ENCODE peak calls at places on chromosomes 5 and 9, in eight cellular contexts. One of them, this sample, is unnamed.

GRCh38 chr5:174945853-174946252 is 221.5 kb downstream of the MSX2 start:
- DNase-seq in left ventricle myocardium inferior: no peak
- DNase-seq in transverse colon: no peak
- DNase-seq in PC-3: no peak
- DNase-seq in B cell: no peak
- DNase-seq in fibroblast of mammary gland: no peak
- DNase-seq in left lung: no peak
- DNase-seq in CD4-positive, alpha-beta T cell: no peak
- DNase-seq in this sample: no peak

GRCh38 chr5:6465831-6466790 is 17.5 kb downstream of the UBE2QL1 start:
- DNase-seq in left ventricle myocardium inferior: no peak
- DNase-seq in transverse colon: no peak
- DNase-seq in PC-3: no peak
- DNase-seq in B cell: no peak
- DNase-seq in fibroblast of mammary gland: no peak
- DNase-seq in left lung: no peak
- DNase-seq in CD4-positive, alpha-beta T cell: no peak
- DNase-seq in this sample: no peak

GRCh38 chr5:179188636-179189035 is 128.5 kb downstream of the ZNF354C start:
- DNase-seq in left ventricle myocardium inferior: no peak
- DNase-seq in transverse colon: no peak
- DNase-seq in PC-3: no peak
- DNase-seq in B cell: no peak
- DNase-seq in fibroblast of mammary gland: no peak
- DNase-seq in left lung: no peak
- DNase-seq in CD4-positive, alpha-beta T cell: no peak
- DNase-seq in this sample: no peak

GRCh38 chr9:136544549-136545064 is 1.2 kb downstream of the NOTCH1 start:
- DNase-seq in left ventricle myocardium inferior: peak; percentile 78
- DNase-seq in transverse colon: peak; percentile 81
- DNase-seq in PC-3: peak; percentile 44
- DNase-seq in B cell: peak; percentile 52
- DNase-seq in fibroblast of mammary gland: peak; percentile 15
- DNase-seq in left lung: peak; percentile 78
- DNase-seq in CD4-positive, alpha-beta T cell: peak; percentile 64
- DNase-seq in this sample: no peak

GRCh38 chr9:92122061-92122460 is 6.8 kb upstream of the SPTLC1 start:
- DNase-seq in left ventricle myocardium inferior: no peak
- DNase-seq in transverse colon: no peak
- DNase-seq in PC-3: no peak
- DNase-seq in B cell: no peak
- DNase-seq in fibroblast of mammary gland: no peak
- DNase-seq in left lung: no peak
- DNase-seq in CD4-positive, alpha-beta T cell: no peak
- DNase-seq in this sample: no peak

GRCh38 chr9:75161116-75161857 is 73.0 kb downstream of the OSTF1 start:
- DNase-seq in left ventricle myocardium inferior: no peak
- DNase-seq in transverse colon: no peak
- DNase-seq in PC-3: no peak
- DNase-seq in B cell: no peak
- DNase-seq in fibroblast of mammary gland: no peak
- DNase-seq in left lung: no peak
- DNase-seq in CD4-positive, alpha-beta T cell: no peak
- DNase-seq in this sample: no peak

GRCh38 chr9:86487222-86487841 is 133.1 kb upstream of the TUT7 start:
- DNase-seq in left ventricle myocardium inferior: no peak
- DNase-seq in transverse colon: no peak
- DNase-seq in PC-3: peak; percentile 44
- DNase-seq in B cell: no peak
- DNase-seq in fibroblast of mammary gland: peak; percentile 80
- DNase-seq in left lung: no peak
- DNase-seq in CD4-positive, alpha-beta T cell: no peak
- DNase-seq in this sample: peak; percentile 4

GRCh38 chr9:9942764-9943424 is 669.9 kb downstream of the PTPRD start:
- DNase-seq in left ventricle myocardium inferior: peak; percentile 41
- DNase-seq in transverse colon: peak; percentile 50
- DNase-seq in PC-3: peak; percentile 65
- DNase-seq in B cell: peak; percentile 48
- DNase-seq in fibroblast of mammary gland: peak; percentile 51
- DNase-seq in left lung: peak; percentile 33
- DNase-seq in CD4-positive, alpha-beta T cell: peak; percentile 43
- DNase-seq in this sample: peak; percentile 42

GRCh38 chr5:132747693-132748440 is 641 bp downstream of the CCNI2 start:
- DNase-seq in left ventricle myocardium inferior: no peak
- DNase-seq in transverse colon: peak; percentile 50
- DNase-seq in PC-3: no peak
- DNase-seq in B cell: no peak
- DNase-seq in fibroblast of mammary gland: no peak
- DNase-seq in left lung: no peak
- DNase-seq in CD4-positive, alpha-beta T cell: peak; percentile 58
- DNase-seq in this sample: no peak

GRCh38 chr5:68389618-68390017 is 174.1 kb downstream of the PIK3R1 start:
- DNase-seq in left ventricle myocardium inferior: no peak
- DNase-seq in transverse colon: no peak
- DNase-seq in PC-3: no peak
- DNase-seq in B cell: no peak
- DNase-seq in fibroblast of mammary gland: no peak
- DNase-seq in left lung: no peak
- DNase-seq in CD4-positive, alpha-beta T cell: no peak
- DNase-seq in this sample: no peak

GRCh38 chr5:107796797-107797196 is 126.1 kb upstream of the EFNA5 start:
- DNase-seq in left ventricle myocardium inferior: no peak
- DNase-seq in transverse colon: no peak
- DNase-seq in PC-3: peak; percentile 38
- DNase-seq in B cell: no peak
- DNase-seq in fibroblast of mammary gland: no peak
- DNase-seq in left lung: no peak
- DNase-seq in CD4-positive, alpha-beta T cell: no peak
- DNase-seq in this sample: no peak

GRCh38 chr5:155389498-155389897 is 375.9 kb downstream of the KIF4B start:
- DNase-seq in left ventricle myocardium inferior: no peak
- DNase-seq in transverse colon: no peak
- DNase-seq in PC-3: no peak
- DNase-seq in B cell: no peak
- DNase-seq in fibroblast of mammary gland: no peak
- DNase-seq in left lung: no peak
- DNase-seq in CD4-positive, alpha-beta T cell: no peak
- DNase-seq in this sample: no peak

GRCh38 chr5:162699361-162699760 is 631.8 kb downstream of the GABRG2 start:
- DNase-seq in left ventricle myocardium inferior: no peak
- DNase-seq in transverse colon: no peak
- DNase-seq in PC-3: peak; percentile 20
- DNase-seq in B cell: no peak
- DNase-seq in fibroblast of mammary gland: no peak
- DNase-seq in left lung: no peak
- DNase-seq in CD4-positive, alpha-beta T cell: no peak
- DNase-seq in this sample: no peak
- TF ChIP-seq CTCF in left ventricle myocardium inferior: no peak
- TF ChIP-seq CTCF in transverse colon: no peak
- TF ChIP-seq CTCF in PC-3: peak; percentile 45
- TF ChIP-seq CTCF in B cell: no peak
- TF ChIP-seq CTCF in fibroblast of mammary gland: no peak
- TF ChIP-seq CTCF in left lung: no peak
- TF ChIP-seq CTCF in CD4-positive, alpha-beta T cell: no peak
- TF ChIP-seq CTCF in this sample: no peak

GRCh38 chr5:78102498-78102897 is 192.0 kb downstream of the AP3B1 start:
- DNase-seq in left ventricle myocardium inferior: no peak
- DNase-seq in transverse colon: no peak
- DNase-seq in PC-3: no peak
- DNase-seq in B cell: no peak
- DNase-seq in fibroblast of mammary gland: no peak
- DNase-seq in left lung: no peak
- DNase-seq in CD4-positive, alpha-beta T cell: no peak
- DNase-seq in this sample: no peak
- TF ChIP-seq CTCF in left ventricle myocardium inferior: no peak
- TF ChIP-seq CTCF in transverse colon: no peak
- TF ChIP-seq CTCF in PC-3: no peak
- TF ChIP-seq CTCF in B cell: no peak
- TF ChIP-seq CTCF in fibroblast of mammary gland: no peak
- TF ChIP-seq CTCF in left lung: no peak
- TF ChIP-seq CTCF in CD4-positive, alpha-beta T cell: no peak
- TF ChIP-seq CTCF in this sample: no peak

DNA sequence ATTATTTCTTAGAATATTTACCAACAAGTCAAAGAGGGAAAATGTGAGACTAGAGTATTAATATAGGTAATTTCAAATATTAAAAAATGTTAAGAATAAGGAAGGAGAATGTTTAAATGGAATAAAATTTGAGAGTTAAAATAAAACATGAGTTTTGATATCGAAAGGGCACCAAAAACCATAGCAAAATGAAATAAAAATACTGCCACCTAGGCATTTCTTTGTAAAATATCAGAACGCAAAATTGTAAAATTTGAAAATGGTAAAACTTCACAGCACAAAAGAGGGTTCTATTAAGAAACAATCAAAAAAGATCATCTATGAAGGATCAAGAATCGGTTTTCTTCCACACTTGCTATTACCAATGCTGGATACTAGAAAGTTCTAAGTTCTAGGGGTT is 418.3 kb downstream of the TAF11L14 start:
- DNase-seq in left ventricle myocardium inferior: no peak
- DNase-seq in transverse colon: no peak
- DNase-seq in PC-3: no peak
- DNase-seq in B cell: no peak
- DNase-seq in fibroblast of mammary gland: no peak
- DNase-seq in left lung: no peak
- DNase-seq in CD4-positive, alpha-beta T cell: no peak
- DNase-seq in this sample: no peak
- TF ChIP-seq CTCF in left ventricle myocardium inferior: no peak
- TF ChIP-seq CTCF in transverse colon: no peak
- TF ChIP-seq CTCF in PC-3: peak; percentile 40
- TF ChIP-seq CTCF in B cell: no peak
- TF ChIP-seq CTCF in fibroblast of mammary gland: no peak
- TF ChIP-seq CTCF in left lung: no peak
- TF ChIP-seq CTCF in CD4-positive, alpha-beta T cell: no peak
- TF ChIP-seq CTCF in this sample: no peak

GRCh38 chr5:2710910-2711309 is 40.6 kb downstream of the IRX2 start:
- DNase-seq in left ventricle myocardium inferior: no peak
- DNase-seq in transverse colon: no peak
- DNase-seq in PC-3: peak; percentile 38
- DNase-seq in B cell: no peak
- DNase-seq in fibroblast of mammary gland: peak; percentile 40
- DNase-seq in left lung: no peak
- DNase-seq in CD4-positive, alpha-beta T cell: no peak
- DNase-seq in this sample: no peak
- TF ChIP-seq CTCF in left ventricle myocardium inferior: no peak
- TF ChIP-seq CTCF in transverse colon: no peak
- TF ChIP-seq CTCF in PC-3: peak; percentile 59
- TF ChIP-seq CTCF in B cell: no peak
- TF ChIP-seq CTCF in fibroblast of mammary gland: peak; percentile 43
- TF ChIP-seq CTCF in left lung: no peak
- TF ChIP-seq CTCF in CD4-positive, alpha-beta T cell: no peak
- TF ChIP-seq CTCF in this sample: no peak

GRCh38 chr5:161530700-161531099 is 15.8 kb downstream of the GABRB2 start:
- DNase-seq in left ventricle myocardium inferior: no peak
- DNase-seq in transverse colon: no peak
- DNase-seq in PC-3: no peak
- DNase-seq in B cell: no peak
- DNase-seq in fibroblast of mammary gland: no peak
- DNase-seq in left lung: no peak
- DNase-seq in CD4-positive, alpha-beta T cell: no peak
- DNase-seq in this sample: no peak

DNA sequence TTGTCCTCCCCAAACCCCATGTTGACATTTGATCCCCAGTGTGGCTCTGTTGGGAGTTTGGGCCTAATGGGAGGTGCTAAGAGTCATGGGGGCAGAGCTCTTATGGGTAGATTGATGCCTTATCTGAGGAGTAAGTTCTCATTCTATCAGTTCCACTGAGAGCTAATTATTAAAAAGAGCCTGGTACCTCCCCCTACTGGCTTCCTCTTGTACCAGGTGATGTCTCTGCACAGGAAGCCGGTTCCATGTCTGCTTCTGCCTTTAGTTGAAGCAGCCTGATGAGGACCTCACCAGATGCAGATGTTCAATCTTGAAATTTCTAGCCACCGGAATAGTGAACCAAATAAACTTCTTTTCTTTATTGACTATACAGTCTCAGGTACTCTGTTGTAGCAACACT is 10.8 kb downstream of the GABRB2 start:
- DNase-seq in left ventricle myocardium inferior: no peak
- DNase-seq in transverse colon: no peak
- DNase-seq in PC-3: no peak
- DNase-seq in B cell: no peak
- DNase-seq in fibroblast of mammary gland: no peak
- DNase-seq in left lung: no peak
- DNase-seq in CD4-positive, alpha-beta T cell: no peak
- DNase-seq in this sample: no peak
- TF ChIP-seq CTCF in left ventricle myocardium inferior: no peak
- TF ChIP-seq CTCF in transverse colon: no peak
- TF ChIP-seq CTCF in PC-3: no peak
- TF ChIP-seq CTCF in B cell: no peak
- TF ChIP-seq CTCF in fibroblast of mammary gland: no peak
- TF ChIP-seq CTCF in left lung: peak; percentile 16
- TF ChIP-seq CTCF in CD4-positive, alpha-beta T cell: no peak
- TF ChIP-seq CTCF in this sample: peak; percentile 15

GRCh38 chr9:71655778-71656177 is 112.5 kb downstream of the CEMIP2 start:
- DNase-seq in left ventricle myocardium inferior: no peak
- DNase-seq in transverse colon: no peak
- DNase-seq in PC-3: no peak
- DNase-seq in B cell: no peak
- DNase-seq in fibroblast of mammary gland: no peak
- DNase-seq in left lung: no peak
- DNase-seq in CD4-positive, alpha-beta T cell: no peak
- DNase-seq in this sample: no peak
- TF ChIP-seq CTCF in left ventricle myocardium inferior: no peak
- TF ChIP-seq CTCF in transverse colon: no peak
- TF ChIP-seq CTCF in PC-3: no peak
- TF ChIP-seq CTCF in B cell: no peak
- TF ChIP-seq CTCF in fibroblast of mammary gland: no peak
- TF ChIP-seq CTCF in left lung: no peak
- TF ChIP-seq CTCF in CD4-positive, alpha-beta T cell: no peak
- TF ChIP-seq CTCF in this sample: no peak